ENCODE peak calls at places on chromosomes 1 and 21, in eight cellular contexts. P is IMR-90; A is CD8-positive, alpha-beta memory T cell; L is epithelial cell of proximal tubule; M is adipocyte; T is GM23248; B is hepatocyte; H is astrocyte. X is an unnamed sample.

GRCh38 chr1:94803517-94804441 is 16.4 kb upstream of the SLC44A3 start:
- DNase-seq in P (peak), M (no peak), L (no peak), A (no peak), B (no peak), T (no peak), H (no peak), X (no peak)

GRCh38 chr21:44285102-44285501 is 574 bp upstream of the AIRE start:
- DNase-seq in A (no peak), L (no peak), B (no peak), P (no peak), H (no peak), T (no peak), M (no peak), X (no peak)

GRCh38 chr1:178946855-178947687 is 76.2 kb upstream of the ANGPTL1 start:
- DNase-seq in H (no peak), L (no peak), T (no peak), P (no peak), M (no peak), B (no peak), A (no peak), X (no peak)

GRCh38 chr1:111864862-111865261 is 109.2 kb downstream of the DDX20 start:
- DNase-seq in A (no peak), M (no peak), P (no peak), B (no peak), T (peak), H (no peak), L (no peak), X (no peak)

GRCh38 chr1:170231669-170232068 is 85.9 kb downstream of the NTMT2 start:
- DNase-seq in M (no peak), A (no peak), B (no peak), H (no peak), T (no peak), P (no peak), L (no peak), X (no peak)

GRCh38 chr1:91792393-91793032 is 93.4 kb downstream of the TGFBR3 start:
- DNase-seq in L (no peak), T (no peak), P (no peak), A (no peak), M (no peak), H (no peak), B (no peak), X (no peak)

GRCh38 chr1:168467452-168467851 is 76.3 kb downstream of the XCL2 start:
- DNase-seq in P (no peak), H (peak), L (no peak), T (no peak), B (no peak), M (no peak), A (no peak), X (no peak)

GRCh38 chr1:58436615-58437297 is 109.8 kb downstream of the OMA1 start:
- DNase-seq in H (no peak), L (no peak), T (no peak), M (no peak), P (no peak), B (no peak), A (no peak), X (no peak)

GRCh38 chr1:76059461-76059860 is 15.1 kb upstream of the ST6GALNAC3 start:
- DNase-seq in A (no peak), P (no peak), T (no peak), L (no peak), H (no peak), M (no peak), B (no peak), X (no peak)

GRCh38 chr1:155646307-155646706 is 36.3 kb downstream of the MSTO1 start:
- DNase-seq in M (peak), H (no peak), L (no peak), P (peak), T (peak), B (no peak), A (no peak), X (no peak)

GRCh38 chr21:39715804-39716397 is 29.1 kb upstream of the IGSF5 start:
- DNase-seq in M (peak), A (peak), H (no peak), L (no peak), T (peak), B (peak), P (peak), X (no peak)

GRCh38 chr1:50970927-50971582 is 1.0 kb downstream of the CDKN2C start:
- DNase-seq in L (no peak), A (no peak), B (no peak), H (no peak), T (peak), P (no peak), M (peak), X (no peak)

GRCh38 chr1:147599362-147600118 is 58.2 kb downstream of the BCL9 start:
- DNase-seq in T (peak), M (peak), L (no peak), H (peak), P (peak), B (peak), A (peak), X (peak)

GRCh38 chr21:43305336-43305665 is 121.6 kb downstream of the SIK1 start:
- DNase-seq in T (no peak), M (no peak), P (no peak), L (no peak), B (no peak), H (no peak), A (no peak), X (no peak)

GRCh38 chr1:29542476-29543015 is 306.2 kb downstream of the PTPRU start:
- DNase-seq in T (no peak), L (no peak), M (no peak), B (no peak), H (no peak), A (no peak), P (no peak), X (no peak)

GRCh38 chr1:236128646-236129178 is 13.6 kb upstream of the GPR137B start:
- DNase-seq in L (no peak), P (peak), M (no peak), H (no peak), B (no peak), T (peak), A (no peak), X (no peak)

GRCh38 chr1:97033949-97034348 is 312.4 kb downstream of the PTBP2 start:
- DNase-seq in M (no peak), T (no peak), A (no peak), H (no peak), L (no peak), P (no peak), B (no peak), X (no peak)

GRCh38 chr1:22259581-22260282 is 116.8 kb upstream of the WNT4 start:
- DNase-seq in M (no peak), L (no peak), H (no peak), T (no peak), P (peak), B (peak), A (no peak), X (no peak)

GRCh38 chr1:17874665-17875064 is 119.5 kb downstream of the ACTL8 start:
- DNase-seq in T (peak), M (peak), B (peak), H (peak), P (peak), A (no peak), L (no peak), X (no peak)

GRCh38 chr1:7703321-7704213 is 67.5 kb upstream of the VAMP3 start:
- DNase-seq in M (no peak), L (no peak), H (no peak), P (no peak), A (peak), T (no peak), B (peak), X (no peak)

GRCh38 chr1:224852901-224853568 is 76.4 kb upstream of the DNAH14 start:
- DNase-seq in T (peak), P (peak), M (peak), L (peak), A (no peak), H (peak), B (peak), X (no peak)

GRCh38 chr21:28899744-28900143 is 92.9 kb downstream of the LTN1 start:
- DNase-seq in H (no peak), L (no peak), P (peak), A (no peak), B (no peak), T (peak), M (peak), X (no peak)

GRCh38 chr1:108050911-108051624 is 86.1 kb upstream of the VAV3 start:
- DNase-seq in P (no peak), L (no peak), T (peak), A (no peak), B (no peak), H (peak), M (no peak), X (no peak)

GRCh38 chr1:156840186-156840585 is 18.7 kb downstream of the INSRR start:
- DNase-seq in T (no peak), B (no peak), L (no peak), M (no peak), A (no peak), P (no peak), H (no peak), X (no peak)

GRCh38 chr1:97647776-97648175 is 273.1 kb downstream of the DPYD start:
- DNase-seq in L (no peak), M (peak), T (peak), H (peak), A (no peak), P (peak), B (no peak), X (no peak)

GRCh38 chr1:20997602-20998235 is 179.0 kb downstream of the EIF4G3 start:
- DNase-seq in T (no peak), H (no peak), M (no peak), B (no peak), A (no peak), P (no peak), L (no peak), X (no peak)

GRCh38 chr21:46006547-46007497 is 25.3 kb downstream of the COL6A1 start:
- DNase-seq in M (no peak), P (no peak), T (no peak), H (no peak), L (no peak), B (no peak), A (no peak), X (no peak)

DNA sequence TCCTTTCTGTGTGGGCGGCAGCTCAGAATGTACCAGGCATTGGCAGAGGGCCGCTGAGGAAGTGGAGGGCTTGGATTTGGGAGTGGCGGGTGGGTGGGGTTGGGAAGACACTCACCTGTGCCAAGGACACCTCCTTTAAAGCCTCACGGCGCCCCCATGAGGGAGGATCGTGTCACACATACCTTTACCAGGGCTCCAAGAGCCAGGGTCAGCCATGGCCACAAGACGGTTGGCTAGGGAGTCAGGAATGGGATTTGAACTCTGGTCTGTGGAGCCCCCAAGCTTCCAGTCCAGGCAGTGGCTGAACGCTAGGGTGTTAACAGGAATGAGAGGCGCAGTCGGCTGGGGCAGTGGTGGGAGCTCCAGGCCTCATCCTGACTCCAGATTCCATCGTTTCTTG is 4.6 kb downstream of the NBL1 start:
- DNase-seq in M (peak), A (no peak), H (no peak), P (no peak), T (peak), L (no peak), B (peak), X (no peak)
- H3K4me3 ChIP-seq in M (no peak), A (no peak), H (no peak), P (no peak), T (no peak), L (no peak), B (no peak), X (no peak)

DNA sequence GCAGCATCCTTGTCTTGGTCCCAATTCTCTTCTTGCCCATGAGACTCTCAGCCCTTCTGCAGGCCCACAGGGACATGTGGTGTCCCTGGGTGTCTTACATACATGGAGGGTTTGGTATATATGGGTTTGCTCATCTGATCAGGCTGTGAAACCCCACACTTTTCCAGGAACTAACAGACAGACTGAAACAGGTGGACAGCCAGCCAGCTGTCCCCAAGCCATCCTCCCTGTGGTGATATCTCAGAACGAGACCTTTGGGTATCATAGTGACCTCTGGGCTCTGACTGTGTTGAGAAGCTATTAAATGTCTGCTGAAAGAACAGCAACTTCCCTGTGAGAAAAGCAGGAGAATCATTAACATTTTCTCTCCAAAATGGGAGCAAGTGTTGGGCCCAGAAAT is 115.5 kb upstream of the PAXBP1 start:
- DNase-seq in T (no peak), P (no peak), H (no peak), B (no peak), M (no peak), A (no peak), L (no peak), X (no peak)
- H3K4me3 ChIP-seq in T (no peak), P (no peak), H (no peak), B (no peak), M (no peak), A (peak), L (no peak), X (no peak)

GRCh38 chr1:15346356-15347030 is 63.2 kb upstream of the EFHD2 start:
- DNase-seq in A (no peak), H (no peak), P (no peak), M (no peak), T (no peak), L (no peak), B (no peak), X (no peak)
- H3K4me3 ChIP-seq in A (no peak), H (no peak), P (no peak), M (no peak), T (no peak), L (no peak), B (no peak), X (no peak)

DNA sequence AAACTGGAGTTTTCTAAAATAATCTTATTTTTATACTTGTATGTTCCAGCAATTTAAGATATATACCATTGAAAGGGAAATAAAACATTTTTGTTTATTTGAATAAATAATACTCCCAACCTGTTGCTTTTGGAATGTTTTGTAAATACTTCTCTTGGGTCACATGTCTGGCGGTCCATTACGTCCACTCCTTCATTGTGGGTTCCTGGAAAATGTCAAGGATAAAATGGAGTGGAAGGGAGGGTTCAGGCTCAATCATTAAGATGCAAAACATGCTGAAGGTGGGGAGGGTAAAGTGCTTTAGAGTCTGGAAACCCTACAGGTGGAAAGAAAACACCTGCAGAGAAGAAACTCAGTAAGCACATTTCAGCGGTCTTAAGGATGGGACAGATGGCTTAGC is 34.2 kb upstream of the FAM3B start:
- DNase-seq in T (no peak), P (no peak), M (no peak), H (no peak), B (no peak), A (no peak), L (no peak), X (no peak)
- H3K4me3 ChIP-seq in T (no peak), P (no peak), M (no peak), H (no peak), B (no peak), A (no peak), L (no peak), X (no peak)

DNA sequence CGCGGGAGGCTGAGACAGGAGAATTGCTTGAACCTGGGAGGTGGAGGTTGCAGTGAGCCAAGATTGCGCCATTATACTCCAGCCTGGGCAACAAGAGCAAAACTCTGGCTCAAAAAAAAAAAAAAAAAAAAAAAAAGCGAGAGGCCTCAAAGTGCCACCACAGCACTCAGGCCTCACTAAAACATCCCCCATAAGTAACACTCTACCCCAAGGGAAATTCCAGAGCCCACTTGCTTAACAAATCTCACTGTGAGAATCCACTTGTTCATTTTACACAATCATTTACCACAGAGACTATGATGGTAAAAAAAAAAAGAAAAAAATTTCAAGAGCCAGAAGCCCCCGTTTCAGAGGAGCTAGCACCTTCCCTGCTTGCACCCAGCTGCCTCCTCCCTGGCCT is 26.3 kb upstream of the EXOSC10 start:
- DNase-seq in H (no peak), A (no peak), B (no peak), L (no peak), P (no peak), M (no peak), T (no peak), X (no peak)
- H3K4me3 ChIP-seq in H (no peak), A (no peak), B (no peak), L (no peak), P (no peak), M (no peak), T (no peak), X (no peak)